ENCODE peak calls at places on chromosome 21, in seven cellular contexts. R is IMR-90, C is neuronal stem cell, S is H9, V is mesenchymal stem cell, L is trophoblast cell, D is H1. Z is an unnamed sample.

GRCh38 chr21:28480091-28480869 is 512.4 kb downstream of the LTN1 start:
- DNase-seq in R (no peak), C (no peak), S (no peak), V (no peak), L (no peak), D (no peak), Z (no peak)

GRCh38 chr21:24939288-24939687 is 668.0 kb downstream of the MRPL39 start:
- DNase-seq in R (no peak), C (no peak), S (no peak), V (no peak), L (no peak), D (no peak), Z (no peak)

GRCh38 chr21:34606621-34607020 is 8.3 kb downstream of the RCAN1 start:
- DNase-seq in R (no peak), C (no peak), S (no peak), V (no peak), L (no peak), D (no peak), Z (no peak)

GRCh38 chr21:28127390-28127789 is 865.3 kb downstream of the LTN1 start:
- DNase-seq in R (peak; percentile 7), C (no peak), S (no peak), V (no peak), L (no peak), D (no peak), Z (no peak)

GRCh38 chr21:35294231-35294898 is 245.3 kb upstream of the RUNX1 start:
- DNase-seq in R (no peak), C (no peak), S (no peak), V (no peak), L (peak; percentile 85), D (no peak), Z (peak; percentile 63)

GRCh38 chr21:15592271-15592860 is 137.4 kb upstream of the USP25 start:
- DNase-seq in R (peak; percentile 45), C (peak; percentile 36), S (no peak), V (peak; percentile 43), L (peak; percentile 79), D (no peak), Z (peak; percentile 24)

GRCh38 chr21:24197956-24198355 is 1409.3 kb downstream of the MRPL39 start:
- DNase-seq in R (peak; percentile 20), C (no peak), S (no peak), V (no peak), L (no peak), D (no peak), Z (no peak)

GRCh38 chr21:16082038-16082816 is 352.4 kb downstream of the USP25 start:
- DNase-seq in R (peak; percentile 22), C (no peak), S (no peak), V (peak; percentile 28), L (peak; percentile 68), D (no peak), Z (no peak)

GRCh38 chr21:28865488-28866186 is 127.0 kb downstream of the LTN1 start:
- DNase-seq in R (no peak), C (no peak), S (no peak), V (no peak), L (no peak), D (no peak), Z (no peak)

GRCh38 chr21:16563795-16564194 is 834.0 kb downstream of the USP25 start:
- DNase-seq in R (no peak), C (peak; percentile 43), S (peak; percentile 69), V (no peak), L (peak; percentile 46), D (peak; percentile 51), Z (peak; percentile 92)

GRCh38 chr21:16709866-16710550 is 802.8 kb upstream of the CXADR start:
- DNase-seq in R (peak; percentile 77), C (no peak), S (no peak), V (no peak), L (no peak), D (no peak), Z (peak; percentile 15)

GRCh38 chr21:20968391-20968790 is 29.8 kb upstream of the NCAM2 start:
- DNase-seq in R (no peak), C (no peak), S (no peak), V (no peak), L (no peak), D (no peak), Z (peak; percentile 32)

GRCh38 chr21:16324630-16325029 is 594.8 kb downstream of the USP25 start:
- DNase-seq in R (no peak), C (no peak), S (no peak), V (no peak), L (no peak), D (no peak), Z (no peak)

GRCh38 chr21:46619846-46620245 is 15.0 kb upstream of the S100B start:
- DNase-seq in R (peak; percentile 15), C (no peak), S (no peak), V (no peak), L (peak; percentile 73), D (no peak), Z (no peak)

GRCh38 chr21:22561946-22562345 is 1563.7 kb downstream of the NCAM2 start:
- DNase-seq in R (no peak), C (no peak), S (peak; percentile 31), V (no peak), L (no peak), D (no peak), Z (no peak)

GRCh38 chr21:20644552-20644951 is 353.7 kb upstream of the NCAM2 start:
- DNase-seq in R (no peak), C (no peak), S (no peak), V (no peak), L (no peak), D (no peak), Z (no peak)

GRCh38 chr21:17782051-17782450 is 37.1 kb downstream of the C21orf91 start:
- DNase-seq in R (no peak), C (no peak), S (no peak), V (no peak), L (peak; percentile 31), D (no peak), Z (no peak)

GRCh38 chr21:42433946-42434551 is 30.3 kb downstream of the UBASH3A start:
- DNase-seq in R (no peak), C (no peak), S (no peak), V (no peak), L (no peak), D (no peak), Z (no peak)

GRCh38 chr21:26918318-26919065 is 48.4 kb downstream of the ADAMTS5 start:
- DNase-seq in R (peak; percentile 89), C (no peak), S (no peak), V (peak; percentile 80), L (peak; percentile 7), D (no peak), Z (peak; percentile 21)

GRCh38 chr21:42454791-42455190 is 41.2 kb downstream of the RSPH1 start:
- DNase-seq in R (no peak), C (no peak), S (no peak), V (no peak), L (peak; percentile 67), D (no peak), Z (no peak)

GRCh38 chr21:14773777-14774345 is 227.7 kb upstream of the SAMSN1 start:
- DNase-seq in R (no peak), C (peak; percentile 23), S (peak; percentile 68), V (peak; percentile 6), L (peak; percentile 71), D (peak; percentile 82), Z (peak; percentile 76)

GRCh38 chr21:18913914-18914313 is 510.3 kb upstream of the TMPRSS15 start:
- DNase-seq in R (no peak), C (no peak), S (peak; percentile 38), V (no peak), L (no peak), D (no peak), Z (peak; percentile 19)
- H2BK5ac ChIP-seq in R (no peak overlapping the region), C (no peak overlapping the region), S (no peak overlapping the region), V (no peak overlapping the region), L (no peak overlapping the region), D (no peak overlapping the region), Z (no peak overlapping the region)

DNA sequence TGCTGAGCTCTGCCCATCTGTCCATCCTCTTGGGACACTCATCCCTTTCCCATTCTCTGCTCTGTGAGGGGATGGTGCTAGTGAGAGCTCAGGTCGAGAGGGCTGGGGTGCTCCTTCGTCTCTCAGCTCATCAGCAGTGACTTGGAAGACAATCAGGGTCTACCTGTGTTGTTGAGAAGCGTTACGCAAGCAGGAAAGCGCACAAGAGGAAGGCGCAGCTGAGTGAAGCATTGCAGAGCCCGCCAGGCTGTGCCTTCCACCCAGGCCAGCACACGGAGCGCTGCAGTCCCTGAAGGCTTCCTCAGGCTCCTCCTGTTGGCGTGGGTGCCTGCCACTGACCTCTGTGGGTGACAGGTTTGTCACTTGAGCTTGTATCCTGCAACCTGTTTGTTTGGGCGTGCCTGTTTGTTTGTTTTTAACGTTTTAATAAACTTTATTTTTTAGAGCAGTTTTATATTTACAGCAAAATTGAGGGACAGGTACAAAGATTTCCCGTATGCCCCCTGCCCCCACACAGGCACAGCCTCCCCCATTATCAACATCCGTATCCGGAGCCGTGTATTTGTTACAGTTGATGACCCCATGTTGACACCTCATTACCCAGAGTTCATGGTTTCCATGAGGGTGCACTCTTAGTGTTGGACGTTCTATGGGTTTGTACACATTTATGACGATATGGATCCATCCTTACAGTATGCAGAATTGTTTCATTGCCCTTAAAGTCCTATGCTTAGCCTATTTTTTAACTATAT is 36.7 kb downstream of the ADARB1 start:
- DNase-seq in R (no peak), C (no peak), S (no peak), V (no peak), L (no peak), D (no peak), Z (no peak)
- H3K4me1 ChIP-seq in R (peaks cover 20% of the 10 kb centered on the region), C (no peaks in the 10 kb centered on the region), S (no peaks in the 10 kb centered on the region), V (peaks cover 15% of the 10 kb centered on the region), L (peaks cover 2% of the 10 kb centered on the region), D (no peaks in the 10 kb centered on the region), Z (no peaks in the 10 kb centered on the region)

GRCh38 chr21:33199516-33200217 is 30.1 kb upstream of the IFNAR2 start:
- DNase-seq in R (peak; percentile 95), C (peak; percentile 72), S (peak; percentile 55), V (peak; percentile 94), L (peak; percentile 99), D (peak; percentile 71), Z (peak; percentile 83)

GRCh38 chr21:33201945-33202344 is 27.8 kb upstream of the IFNAR2 start:
- DNase-seq in R (no peak), C (no peak), S (no peak), V (no peak), L (no peak), D (no peak), Z (no peak)

GRCh38 chr21:33197546-33197945 is 32.2 kb upstream of the IFNAR2 start:
- DNase-seq in R (no peak), C (no peak), S (no peak), V (no peak), L (no peak), D (no peak), Z (peak; percentile 26)

GRCh38 chr21:33196956-33197374 is 32.8 kb upstream of the IFNAR2 start:
- DNase-seq in R (peak; percentile 62), C (peak; percentile 78), S (peak; percentile 81), V (peak; percentile 73), L (peak; percentile 89), D (peak; percentile 77), Z (peak; percentile 87)

GRCh38 chr21:33198346-33199135 is 31.2 kb upstream of the IFNAR2 start:
- DNase-seq in R (peak; percentile 63), C (no peak), S (no peak), V (no peak), L (peak; percentile 24), D (no peak), Z (no peak)
- H2BK5ac ChIP-seq in R (no peak overlapping the region), C (no peak overlapping the region), S (no peak overlapping the region), V (no peak overlapping the region), L (no peak overlapping the region), D (no peak overlapping the region), Z (no peak overlapping the region)

DNA sequence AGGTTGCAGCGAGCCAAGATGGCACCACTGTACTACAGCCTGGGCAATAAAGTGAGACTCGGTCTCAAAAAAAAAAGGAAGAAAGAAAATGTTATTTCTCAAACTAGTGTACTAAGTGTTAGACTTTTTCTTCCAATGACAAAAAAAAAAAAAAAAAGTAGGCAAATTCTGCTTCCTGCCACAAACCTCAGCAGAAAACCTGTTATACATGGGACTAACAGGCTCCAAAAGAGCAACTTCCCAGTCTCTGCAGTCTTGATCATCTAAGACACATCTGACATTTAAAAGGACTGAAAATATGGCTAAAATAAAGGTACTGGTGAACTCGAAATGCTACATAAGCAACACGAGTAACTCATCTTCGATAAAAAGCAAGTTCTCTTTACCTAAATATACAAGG is 59.6 kb downstream of the HSF2BP start:
- DNase-seq in R (no peak), C (no peak), S (no peak), V (no peak), L (no peak), D (no peak), Z (no peak)
- H3K4me1 ChIP-seq in R (peaks cover 36% of the 10 kb centered on the region), C (peaks cover 7% of the 10 kb centered on the region), S (no peaks in the 10 kb centered on the region), V (peaks cover 31% of the 10 kb centered on the region), L (peaks cover 28% of the 10 kb centered on the region), D (no peaks in the 10 kb centered on the region), Z (no peaks in the 10 kb centered on the region)

Z was measured in mesendoderm.